ENCODE peak calls at places on chromosomes 1 and 21, in four cellular contexts. Z, J, U and I are unnamed samples.

GRCh38 chr1:242534753-242535152 is 10.3 kb upstream of the PLD5 start:
- DNase-seq in Z (no peak), J (no peak), U (no peak), I (no peak)

GRCh38 chr1:153683853-153684252 is 5.4 kb downstream of the NPR1 start:
- DNase-seq in J (peak), Z (no peak), U (no peak), I (no peak)

GRCh38 chr1:198880818-198881597 is 242.2 kb downstream of the PTPRC start:
- DNase-seq in J (peak), U (no peak), Z (no peak), I (peak)

GRCh38 chr1:201229095-201229494 is 38.5 kb downstream of the IGFN1 start:
- DNase-seq in Z (no peak), J (no peak), U (no peak), I (no peak)

GRCh38 chr21:42465008-42465878 is 30.8 kb downstream of the RSPH1 start:
- DNase-seq in U (no peak), Z (no peak), J (peak), I (no peak)

GRCh38 chr1:79322511-79323027 is 316.0 kb upstream of the ADGRL4 start:
- DNase-seq in J (peak), U (no peak), Z (no peak), I (no peak)

GRCh38 chr1:3636080-3636479 is 11.3 kb downstream of the TPRG1L start:
- DNase-seq in U (no peak), J (no peak), Z (no peak), I (no peak)

GRCh38 chr1:53450225-53450624 is 9.0 kb upstream of the DMRTB1 start:
- DNase-seq in U (peak), Z (no peak), J (no peak), I (no peak)

GRCh38 chr21:46188226-46189212 is 4.3 kb upstream of the SPATC1L start:
- DNase-seq in U (peak), J (peak), Z (peak), I (no peak)

GRCh38 chr1:28365864-28366263 is 3.7 kb upstream of the PHACTR4 start:
- DNase-seq in U (no peak), J (no peak), Z (no peak), I (no peak)

GRCh38 chr1:3884966-3885365 is 15.1 kb downstream of the C1orf174 start:
- DNase-seq in J (no peak), Z (no peak), U (no peak), I (no peak)

GRCh38 chr1:193104496-193104905 is 713 bp downstream of the GLRX2 start:
- DNase-seq in J (peak), U (peak), Z (no peak), I (no peak)

GRCh38 chr1:9069324-9070100 is at the start of gene SLC2A5:
- DNase-seq in J (no peak), Z (no peak), U (no peak), I (no peak)

GRCh38 chr1:44294588-44295007 is 60.5 kb downstream of the ERI3 start:
- DNase-seq in J (peak), Z (no peak), U (peak), I (peak)

GRCh38 chr21:36188081-36188681 is 31.6 kb downstream of the DOP1B start:
- DNase-seq in J (no peak), Z (no peak), U (no peak), I (no peak)

DNA sequence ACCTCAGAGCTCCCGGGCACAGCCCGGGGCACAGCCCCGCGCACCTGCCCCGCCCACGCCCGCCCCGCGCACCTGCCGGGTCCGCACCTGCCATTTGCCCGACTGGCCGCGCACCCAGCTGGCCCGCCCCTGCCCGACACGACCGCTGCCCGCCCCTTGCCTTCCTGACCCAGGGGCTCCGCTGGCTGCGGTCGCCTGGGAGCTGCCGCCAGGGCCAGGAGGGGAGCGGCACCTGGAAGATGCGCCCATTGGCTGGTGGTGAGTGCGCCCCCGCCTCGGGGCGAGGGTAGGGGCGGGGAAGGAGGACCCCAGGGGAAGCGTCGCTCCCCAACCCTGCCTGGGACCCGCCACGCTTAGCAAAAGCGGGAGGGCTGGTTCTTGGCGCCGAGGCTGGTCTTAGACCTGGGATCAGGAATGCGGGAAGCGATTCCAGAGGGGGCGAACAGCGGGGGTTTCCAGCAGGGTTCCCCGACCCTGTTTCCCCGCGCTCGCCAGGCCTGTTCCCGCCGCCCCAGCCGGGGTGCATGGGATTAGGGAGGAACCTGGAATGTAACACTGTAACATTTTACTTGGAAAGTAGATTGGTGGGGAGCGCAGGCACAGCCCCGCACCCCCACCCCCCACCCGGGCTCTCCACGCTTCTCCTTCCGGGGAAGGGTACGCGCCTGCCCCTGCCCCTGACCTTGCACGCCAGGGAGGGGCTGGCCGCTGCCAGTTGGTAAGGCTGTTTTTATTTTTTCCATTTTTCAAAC is at the start of gene FAM3B:
- DNase-seq in Z (peak), U (peak), J (no peak), I (no peak)
- H3K4me3 ChIP-seq in Z (no peak), U (peak), J (no peak), I (no peak)

DNA sequence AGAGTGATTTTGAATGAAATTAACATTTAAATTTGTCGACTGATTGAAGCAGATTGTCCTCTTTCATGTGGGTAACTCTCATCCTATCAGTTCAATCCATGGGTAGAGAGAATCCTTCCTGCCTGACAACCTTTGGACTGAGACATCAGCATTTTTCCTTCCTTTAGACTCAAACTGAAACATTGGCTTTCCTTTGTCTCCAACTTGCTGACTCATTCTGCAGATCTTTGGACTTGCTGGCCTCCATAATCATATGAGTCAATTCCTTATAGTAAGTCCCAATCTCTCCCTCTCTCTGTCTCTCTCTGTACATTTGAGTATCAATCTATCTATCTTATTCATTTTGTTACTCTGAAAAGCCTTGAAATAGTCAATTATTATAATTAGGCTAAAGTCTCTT is 416.7 kb downstream of the LRRIQ3 start:
- DNase-seq in U (no peak), Z (no peak), J (peak), I (no peak)
- H3K4me3 ChIP-seq in U (no peak), Z (no peak), J (no peak), I (no peak)

GRCh38 chr1:209318302-209319056 is 265.0 kb upstream of the CAMK1G start:
- DNase-seq in J (no peak), Z (no peak), U (no peak), I (no peak)
- H3K4me3 ChIP-seq in J (no peak), Z (no peak), U (no peak), I (no peak)

DNA sequence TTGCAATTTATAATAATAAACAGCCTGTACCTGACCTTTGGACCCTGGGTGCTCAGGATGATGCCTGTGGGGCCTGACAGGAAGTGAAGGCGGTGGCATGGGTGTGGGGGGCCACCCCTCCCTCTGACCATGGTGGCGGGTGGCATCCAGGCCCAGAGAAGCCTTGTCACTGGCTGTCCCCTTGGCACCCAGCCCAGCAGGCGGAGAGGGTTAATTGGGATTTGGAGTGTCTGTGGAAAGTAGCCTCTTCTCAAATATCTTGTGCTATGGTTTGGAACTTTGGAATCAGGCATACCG is 20.5 kb downstream of the SOX13 start:
- DNase-seq in Z (no peak), U (no peak), J (no peak), I (no peak)
- H3K4me3 ChIP-seq in Z (no peak), U (peak), J (no peak), I (no peak)

GRCh38 chr1:163561570-163562295 is 240.0 kb downstream of the NUF2 start:
- DNase-seq in U (peak), J (peak), Z (peak), I (no peak)
- H3K4me3 ChIP-seq in U (no peak), J (no peak), Z (no peak), I (no peak)

GRCh38 chr1:234900601-234901000 is 228.0 kb downstream of the TOMM20 start:
- DNase-seq in U (no peak), J (no peak), Z (no peak), I (no peak)
- H3K4me3 ChIP-seq in U (no peak), J (no peak), Z (no peak), I (no peak)

DNA sequence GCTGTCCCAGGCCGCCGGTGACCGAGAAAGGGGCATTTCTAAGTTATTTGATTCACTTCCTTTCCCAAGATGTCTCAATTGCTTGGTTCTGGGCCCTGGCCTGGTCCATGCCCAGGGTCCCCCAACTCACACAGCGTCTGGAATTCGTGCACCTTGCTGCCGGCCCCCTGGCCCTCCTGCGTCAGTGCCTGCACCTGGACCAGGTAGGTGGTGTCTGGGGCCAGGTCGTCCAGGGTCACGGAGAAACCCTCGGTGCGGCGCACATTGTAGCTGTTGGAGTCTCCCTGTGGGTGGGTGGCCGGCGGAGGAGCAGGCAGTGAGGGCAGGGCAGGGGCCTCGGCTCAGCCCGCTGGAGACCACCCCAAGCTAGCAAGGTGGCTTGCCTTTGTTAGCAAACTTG is 21.0 kb downstream of the EPHA2 start:
- DNase-seq in J (no peak), U (no peak), Z (no peak), I (no peak)
- H3K4me3 ChIP-seq in J (no peak), U (no peak), Z (no peak), I (no peak)